ENCODE peak calls at places on chromosome 7, in eight cellular contexts. F is AG04450, X is pancreas, P is lower leg skin, D is body of pancreas, U is psoas muscle, Y is ovary, L is neural progenitor cell. S is an unnamed sample.

GRCh38 chr7:137351941-137352340 is 8.4 kb upstream of the PTN start:
- DNase-seq in U (no peak), L (no peak), F (no peak), X (no peak), D (no peak), Y (no peak), P (no peak), S (no peak)

GRCh38 chr7:140212100-140212881 is 35.5 kb upstream of the KDM7A start:
- DNase-seq in F (no peak), L (no peak), X (no peak), Y (no peak), U (no peak), D (no peak), P (no peak), S (no peak)

GRCh38 chr7:55370001-55370400 is 4.9 kb downstream of the LANCL2 start:
- DNase-seq in L (no peak), F (no peak), X (no peak), U (no peak), Y (no peak), P (no peak), D (no peak), S (no peak)

GRCh38 chr7:151954866-151955820 is 1.1 kb upstream of the GALNTL5 start:
- DNase-seq in L (peak; percentile 72), U (peak; percentile 49), Y (no peak), P (peak; percentile 40), X (no peak), F (no peak), D (peak; percentile 51), S (no peak)

GRCh38 chr7:1607686-1608085 is 37.9 kb upstream of the PSMG3 start:
- DNase-seq in D (no peak), L (no peak), U (no peak), P (no peak), X (no peak), F (no peak), Y (no peak), S (no peak)

GRCh38 chr7:20164420-20165145 is 52.6 kb downstream of the MACC1 start:
- DNase-seq in X (no peak), F (no peak), D (no peak), P (no peak), Y (no peak), U (no peak), L (no peak), S (no peak)

GRCh38 chr7:73870041-73870492 is 9.1 kb downstream of the TMEM270 start:
- DNase-seq in L (peak; percentile 23), U (no peak), P (no peak), Y (peak; percentile 49), D (no peak), X (no peak), F (no peak), S (no peak)

GRCh38 chr7:91050677-91051076 is 213.6 kb upstream of the FZD1 start:
- DNase-seq in X (no peak), L (no peak), U (no peak), P (no peak), D (no peak), F (no peak), Y (no peak), S (no peak)

GRCh38 chr7:45069444-45070253 is 19.1 kb downstream of the NACAD start:
- DNase-seq in X (no peak), F (no peak), P (no peak), U (no peak), D (no peak), Y (no peak), L (no peak), S (no peak)

GRCh38 chr7:88310950-88311674 is 4.4 kb upstream of the STEAP4 start:
- DNase-seq in D (no peak), Y (no peak), U (no peak), F (no peak), P (no peak), X (no peak), L (no peak), S (no peak)

GRCh38 chr7:50069613-50070012 is 23.4 kb downstream of the ZPBP start:
- DNase-seq in U (peak; percentile 23), X (peak; percentile 59), F (no peak), P (no peak), L (no peak), D (peak; percentile 48), Y (peak; percentile 30), S (peak; percentile 28)

GRCh38 chr7:81293806-81294205 is 375.0 kb upstream of the SEMA3C start:
- DNase-seq in D (no peak), P (no peak), Y (no peak), L (no peak), X (no peak), F (no peak), U (no peak), S (no peak)

GRCh38 chr7:68691261-68692216 is 906.7 kb upstream of the AUTS2 start:
- DNase-seq in X (no peak), Y (no peak), F (peak; percentile 76), L (no peak), U (peak; percentile 44), P (no peak), D (no peak), S (no peak)

GRCh38 chr7:47947355-47947749 is 914 bp downstream of the PKD1L1 start:
- DNase-seq in X (no peak), Y (no peak), D (no peak), L (no peak), U (no peak), F (no peak), P (no peak), S (no peak)

GRCh38 chr7:84939888-84940287 is 247.0 kb downstream of the SEMA3D start:
- DNase-seq in D (no peak), L (no peak), F (no peak), U (peak; percentile 5), Y (no peak), X (peak; percentile 52), P (no peak), S (no peak)

GRCh38 chr7:102305414-102306268 is 19.0 kb downstream of the SH2B2 start:
- DNase-seq in P (no peak), U (no peak), D (no peak), Y (no peak), X (no peak), F (no peak), L (no peak), S (no peak)
- H3K4me3 ChIP-seq in P (no peak overlapping the region), U (no peak overlapping the region), D (no peak overlapping the region), Y (no peak overlapping the region), X (no peak overlapping the region), F (no peak overlapping the region), L (no peak overlapping the region), S (no peak overlapping the region)

GRCh38 chr7:100889761-100890639 is 485 bp upstream of the UFSP1 start:
- DNase-seq in P (peak; percentile 92), U (peak; percentile 94), X (peak; percentile 96), L (peak; percentile 97), Y (peak; percentile 94), D (peak; percentile 94), F (peak; percentile 85), S (peak; percentile 91)
- H3K4me3 ChIP-seq in P (peak overlapping the region; percentile 36), U (peak overlapping the region; percentile 77), X (peak overlapping the region; percentile 48), L (peak overlapping the region; percentile 69), Y (peak overlapping the region; percentile 64), D (peak overlapping the region; percentile 30), F (peak overlapping the region; percentile 63), S (peak overlapping the region; percentile 43)

GRCh38 chr7:158244430-158244829 is 343.2 kb downstream of the PTPRN2 start:
- DNase-seq in Y (no peak), L (no peak), X (no peak), P (no peak), U (no peak), D (no peak), F (no peak), S (no peak)
- H3K4me3 ChIP-seq in Y (no peak overlapping the region), L (no peak overlapping the region), X (no peak overlapping the region), P (no peak overlapping the region), U (no peak overlapping the region), D (no peak overlapping the region), F (no peak overlapping the region), S (no peak overlapping the region)

DNA sequence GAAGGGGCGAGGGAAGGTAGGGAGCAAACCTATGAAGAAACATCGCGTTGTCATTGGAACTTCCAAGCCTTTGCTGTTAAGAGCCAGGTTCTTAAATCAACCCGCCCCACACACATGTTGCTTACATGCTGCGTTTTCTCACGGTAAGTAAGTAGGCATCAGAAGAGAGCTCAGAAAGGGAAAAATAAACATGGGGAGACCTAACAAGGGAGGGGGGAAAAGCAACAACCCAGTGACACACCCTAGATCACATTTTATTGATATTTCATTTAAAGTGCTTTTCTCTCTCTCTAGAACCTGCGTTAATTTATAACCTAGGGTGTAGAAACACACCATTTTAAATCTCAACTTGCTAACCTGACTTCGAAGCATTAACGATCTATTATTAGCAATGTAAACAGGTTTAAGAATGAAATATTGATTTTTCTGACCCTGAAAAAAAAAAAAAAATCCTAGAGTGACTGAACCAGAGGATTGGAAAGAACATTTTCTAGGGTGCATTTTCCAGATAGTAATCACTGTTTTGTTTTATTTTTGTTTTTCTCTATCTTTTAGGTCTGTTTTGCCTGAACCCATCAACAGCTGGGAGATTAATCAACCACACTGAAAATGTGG is 3.2 kb downstream of the HOXA2 start:
- DNase-seq in F (no peak), X (no peak), U (no peak), L (no peak), Y (no peak), D (no peak), P (no peak), S (no peak)
- H3K4me3 ChIP-seq in F (peak overlapping the region; percentile 91), X (no peak overlapping the region), U (peak overlapping the region; percentile 98), L (no peak overlapping the region), Y (peak overlapping the region; percentile 32), D (no peak overlapping the region), P (no peak overlapping the region), S (peak overlapping the region; percentile 23)

DNA sequence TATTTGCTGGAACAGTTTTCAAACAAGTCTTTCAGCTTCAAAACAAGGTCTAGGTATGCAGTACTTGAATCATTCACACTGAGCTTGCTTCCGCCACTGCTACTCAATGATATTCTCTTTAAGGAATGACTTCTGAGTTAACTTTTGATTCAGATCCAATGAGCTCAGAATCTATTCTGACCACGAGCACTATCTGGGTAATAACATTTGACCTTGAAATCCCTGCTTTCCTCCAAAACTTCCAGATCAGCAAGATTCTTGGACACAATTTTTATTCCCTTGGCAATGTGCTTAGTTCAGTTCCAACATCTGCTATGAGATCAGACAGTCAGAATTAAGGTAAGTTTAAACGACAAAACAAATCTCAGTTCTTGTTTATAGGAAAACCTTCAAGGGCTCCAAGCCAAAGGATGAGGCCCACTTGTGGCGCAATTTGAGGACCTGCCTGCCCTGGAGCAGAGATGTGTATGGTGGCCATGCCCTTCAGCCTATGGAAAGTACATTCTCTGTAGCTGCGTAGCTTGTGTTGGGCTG is 87.2 kb downstream of the RNF216 start:
- DNase-seq in D (no peak), L (no peak), U (no peak), F (peak; percentile 92), P (no peak), X (no peak), Y (no peak), S (no peak)
- H3K4me3 ChIP-seq in D (no peak overlapping the region), L (no peak overlapping the region), U (peak overlapping the region; percentile 47), F (no peak overlapping the region), P (no peak overlapping the region), X (no peak overlapping the region), Y (peak overlapping the region; percentile 18), S (no peak overlapping the region)

S was measured in prostate gland.